ENCODE peak calls at places on chromosomes 5 and 9, in ten cellular contexts. One of them, this sample, is unnamed.

GRCh38 chr9:7316967-7317366 is 482.6 kb downstream of the DMAC1 start:
- DNase-seq in adrenal gland: no peak
- DNase-seq in natural killer cell: no peak
- DNase-seq in NCI-H1092: no peak
- DNase-seq in hepatocyte: no peak
- DNase-seq in glutamatergic neuron: no peak
- DNase-seq in HuH-7: no peak
- DNase-seq in substantia nigra: no peak
- DNase-seq in Kasumi-1: no peak
- DNase-seq in fibroblast of lung: no peak
- DNase-seq in this sample: no peak

GRCh38 chr5:63125392-63125791 is 546.8 kb downstream of the LRRC70 start:
- DNase-seq in adrenal gland: no peak
- DNase-seq in natural killer cell: no peak
- DNase-seq in NCI-H1092: no peak
- DNase-seq in hepatocyte: no peak
- DNase-seq in glutamatergic neuron: no peak
- DNase-seq in HuH-7: no peak
- DNase-seq in substantia nigra: no peak
- DNase-seq in Kasumi-1: no peak
- DNase-seq in fibroblast of lung: no peak
- DNase-seq in this sample: no peak

GRCh38 chr5:87069974-87070608 is 197.6 kb upstream of the RASA1 start:
- DNase-seq in adrenal gland: no peak
- DNase-seq in natural killer cell: no peak
- DNase-seq in NCI-H1092: no peak
- DNase-seq in hepatocyte: peak
- DNase-seq in glutamatergic neuron: no peak
- DNase-seq in HuH-7: peak
- DNase-seq in substantia nigra: no peak
- DNase-seq in Kasumi-1: no peak
- DNase-seq in fibroblast of lung: peak
- DNase-seq in this sample: peak

GRCh38 chr9:134053941-134054761 is 13.7 kb downstream of the BRD3 start:
- DNase-seq in adrenal gland: no peak
- DNase-seq in natural killer cell: no peak
- DNase-seq in NCI-H1092: no peak
- DNase-seq in hepatocyte: no peak
- DNase-seq in glutamatergic neuron: peak
- DNase-seq in HuH-7: no peak
- DNase-seq in substantia nigra: no peak
- DNase-seq in Kasumi-1: no peak
- DNase-seq in fibroblast of lung: no peak
- DNase-seq in this sample: no peak

GRCh38 chr9:113548221-113549041 is 84.9 kb downstream of the RGS3 start:
- DNase-seq in adrenal gland: peak
- DNase-seq in natural killer cell: no peak
- DNase-seq in NCI-H1092: no peak
- DNase-seq in hepatocyte: peak
- DNase-seq in glutamatergic neuron: no peak
- DNase-seq in HuH-7: peak
- DNase-seq in substantia nigra: peak
- DNase-seq in Kasumi-1: peak
- DNase-seq in fibroblast of lung: peak
- DNase-seq in this sample: peak

GRCh38 chr5:31471040-31471439 is 60.9 kb downstream of the DROSHA start:
- DNase-seq in adrenal gland: no peak
- DNase-seq in natural killer cell: no peak
- DNase-seq in NCI-H1092: no peak
- DNase-seq in hepatocyte: no peak
- DNase-seq in glutamatergic neuron: no peak
- DNase-seq in HuH-7: no peak
- DNase-seq in substantia nigra: no peak
- DNase-seq in Kasumi-1: no peak
- DNase-seq in fibroblast of lung: no peak
- DNase-seq in this sample: no peak

GRCh38 chr5:179806250-179807045 is at the start of gene MGAT4B:
- DNase-seq in adrenal gland: peak
- DNase-seq in natural killer cell: peak
- DNase-seq in NCI-H1092: peak
- DNase-seq in hepatocyte: peak
- DNase-seq in glutamatergic neuron: peak
- DNase-seq in HuH-7: peak
- DNase-seq in substantia nigra: peak
- DNase-seq in Kasumi-1: peak
- DNase-seq in fibroblast of lung: peak
- DNase-seq in this sample: peak

GRCh38 chr5:108543486-108543885 is 161.6 kb upstream of the FBXL17 start:
- DNase-seq in adrenal gland: no peak
- DNase-seq in natural killer cell: no peak
- DNase-seq in NCI-H1092: no peak
- DNase-seq in hepatocyte: no peak
- DNase-seq in glutamatergic neuron: no peak
- DNase-seq in HuH-7: no peak
- DNase-seq in substantia nigra: no peak
- DNase-seq in Kasumi-1: no peak
- DNase-seq in fibroblast of lung: no peak
- DNase-seq in this sample: no peak

GRCh38 chr9:122192261-122192875 is 32.7 kb downstream of the MORN5 start:
- DNase-seq in adrenal gland: no peak
- DNase-seq in natural killer cell: no peak
- DNase-seq in NCI-H1092: no peak
- DNase-seq in hepatocyte: no peak
- DNase-seq in glutamatergic neuron: no peak
- DNase-seq in HuH-7: no peak
- DNase-seq in substantia nigra: no peak
- DNase-seq in Kasumi-1: no peak
- DNase-seq in fibroblast of lung: no peak
- DNase-seq in this sample: no peak

GRCh38 chr5:169149317-169149716 is 151.6 kb downstream of the SLIT3 start:
- DNase-seq in adrenal gland: no peak
- DNase-seq in natural killer cell: no peak
- DNase-seq in NCI-H1092: no peak
- DNase-seq in hepatocyte: no peak
- DNase-seq in glutamatergic neuron: no peak
- DNase-seq in HuH-7: peak
- DNase-seq in substantia nigra: no peak
- DNase-seq in Kasumi-1: no peak
- DNase-seq in fibroblast of lung: no peak
- DNase-seq in this sample: peak

GRCh38 chr9:6845881-6846280 is 88.1 kb downstream of the KDM4C start:
- DNase-seq in adrenal gland: no peak
- DNase-seq in natural killer cell: no peak
- DNase-seq in NCI-H1092: no peak
- DNase-seq in hepatocyte: peak
- DNase-seq in glutamatergic neuron: no peak
- DNase-seq in HuH-7: peak
- DNase-seq in substantia nigra: no peak
- DNase-seq in Kasumi-1: no peak
- DNase-seq in fibroblast of lung: peak
- DNase-seq in this sample: no peak

GRCh38 chr9:133268335-133269056 is 6.5 kb downstream of the ABO start:
- DNase-seq in adrenal gland: no peak
- DNase-seq in natural killer cell: no peak
- DNase-seq in NCI-H1092: no peak
- DNase-seq in hepatocyte: no peak
- DNase-seq in glutamatergic neuron: no peak
- DNase-seq in HuH-7: no peak
- DNase-seq in substantia nigra: no peak
- DNase-seq in Kasumi-1: no peak
- DNase-seq in fibroblast of lung: no peak
- DNase-seq in this sample: no peak

GRCh38 chr5:38467353-38468040 is 88.9 kb downstream of the LIFR start:
- DNase-seq in adrenal gland: no peak
- DNase-seq in natural killer cell: no peak
- DNase-seq in NCI-H1092: no peak
- DNase-seq in hepatocyte: no peak
- DNase-seq in glutamatergic neuron: no peak
- DNase-seq in HuH-7: no peak
- DNase-seq in substantia nigra: no peak
- DNase-seq in Kasumi-1: no peak
- DNase-seq in fibroblast of lung: peak
- DNase-seq in this sample: peak

GRCh38 chr5:139543423-139543991 is 17.6 kb upstream of the UBE2D2 start:
- DNase-seq in adrenal gland: peak
- DNase-seq in natural killer cell: peak
- DNase-seq in NCI-H1092: no peak
- DNase-seq in hepatocyte: peak
- DNase-seq in glutamatergic neuron: peak
- DNase-seq in HuH-7: peak
- DNase-seq in substantia nigra: peak
- DNase-seq in Kasumi-1: peak
- DNase-seq in fibroblast of lung: peak
- DNase-seq in this sample: peak

GRCh38 chr5:117652001-117652639 is 1077.5 kb upstream of the SEMA6A start:
- DNase-seq in adrenal gland: no peak
- DNase-seq in natural killer cell: no peak
- DNase-seq in NCI-H1092: no peak
- DNase-seq in hepatocyte: no peak
- DNase-seq in glutamatergic neuron: no peak
- DNase-seq in HuH-7: no peak
- DNase-seq in substantia nigra: no peak
- DNase-seq in Kasumi-1: no peak
- DNase-seq in fibroblast of lung: no peak
- DNase-seq in this sample: no peak

GRCh38 chr5:125056641-125057345 is 310.4 kb upstream of the ZNF608 start:
- DNase-seq in adrenal gland: no peak
- DNase-seq in natural killer cell: no peak
- DNase-seq in NCI-H1092: no peak
- DNase-seq in hepatocyte: no peak
- DNase-seq in glutamatergic neuron: no peak
- DNase-seq in HuH-7: no peak
- DNase-seq in substantia nigra: no peak
- DNase-seq in Kasumi-1: no peak
- DNase-seq in fibroblast of lung: no peak
- DNase-seq in this sample: no peak

GRCh38 chr9:7273575-7273974 is 515.8 kb downstream of the KDM4C start:
- DNase-seq in adrenal gland: no peak
- DNase-seq in natural killer cell: no peak
- DNase-seq in NCI-H1092: peak
- DNase-seq in hepatocyte: peak
- DNase-seq in glutamatergic neuron: peak
- DNase-seq in HuH-7: no peak
- DNase-seq in substantia nigra: no peak
- DNase-seq in Kasumi-1: no peak
- DNase-seq in fibroblast of lung: peak
- DNase-seq in this sample: peak

GRCh38 chr5:1633605-1634336 is 110.0 kb upstream of the LPCAT1 start:
- DNase-seq in adrenal gland: peak
- DNase-seq in natural killer cell: peak
- DNase-seq in NCI-H1092: peak
- DNase-seq in hepatocyte: peak
- DNase-seq in glutamatergic neuron: peak
- DNase-seq in HuH-7: peak
- DNase-seq in substantia nigra: peak
- DNase-seq in Kasumi-1: peak
- DNase-seq in fibroblast of lung: peak
- DNase-seq in this sample: peak

GRCh38 chr5:158463188-158463587 is 604.2 kb upstream of the CLINT1 start:
- DNase-seq in adrenal gland: no peak
- DNase-seq in natural killer cell: no peak
- DNase-seq in NCI-H1092: no peak
- DNase-seq in hepatocyte: no peak
- DNase-seq in glutamatergic neuron: no peak
- DNase-seq in HuH-7: no peak
- DNase-seq in substantia nigra: no peak
- DNase-seq in Kasumi-1: no peak
- DNase-seq in fibroblast of lung: no peak
- DNase-seq in this sample: no peak

This sample was measured in globus pallidus.